ENCODE peak calls at places on chromosome 20, in nine cellular contexts. P is GM20000; S is cardiac muscle cell; Y is substantia nigra; W is keratinocyte; M is mesendoderm; O is RWPE1; N is activated CD4-positive, alpha-beta memory T cell treated with anti-CD3 and anti-CD28 coated beads for 36 hours; F is sciatic nerve. T is an unnamed sample.

GRCh38 chr20:19726126-19726525 is 31.9 kb upstream of the RIN2 start:
- DNase-seq in W (no peak), P (no peak), O (peak), F (no peak), S (peak), N (no peak), Y (no peak), M (no peak), T (no peak)

GRCh38 chr20:57508381-57508780 is 16.6 kb downstream of the CTCFL start:
- DNase-seq in N (no peak), W (no peak), F (no peak), P (no peak), Y (no peak), M (no peak), O (no peak), S (no peak), T (no peak)

GRCh38 chr20:12063106-12063505 is 145.4 kb downstream of the BTBD3 start:
- DNase-seq in F (no peak), O (no peak), P (no peak), W (no peak), N (no peak), S (no peak), Y (no peak), M (no peak), T (no peak)

GRCh38 chr20:37886851-37887297 is 16.1 kb upstream of the VSTM2L start:
- DNase-seq in W (no peak), O (no peak), Y (no peak), P (no peak), N (no peak), F (no peak), S (peak), M (no peak), T (peak)

GRCh38 chr20:44039147-44039546 is 124.5 kb downstream of the TOX2 start:
- DNase-seq in M (no peak), N (no peak), W (no peak), O (no peak), P (no peak), S (no peak), Y (no peak), F (no peak), T (no peak)

GRCh38 chr20:25361287-25361683 is 29.4 kb downstream of the ABHD12 start:
- DNase-seq in F (no peak), O (no peak), Y (no peak), N (no peak), S (peak), W (no peak), P (no peak), M (peak), T (no peak)

GRCh38 chr20:19004975-19005374 is 191.4 kb downstream of the SCP2D1 start:
- DNase-seq in N (no peak), M (no peak), O (no peak), S (no peak), P (no peak), W (no peak), Y (no peak), F (no peak), T (no peak)

GRCh38 chr20:6058684-6059295 is 4.9 kb upstream of the LRRN4 start:
- DNase-seq in O (no peak), Y (no peak), F (no peak), W (no peak), S (peak), M (peak), P (no peak), N (no peak), T (peak)

GRCh38 chr20:58150772-58151171 is 77.7 kb downstream of the ANKRD60 start:
- DNase-seq in M (peak), W (no peak), N (no peak), Y (no peak), P (no peak), O (no peak), S (no peak), F (no peak), T (no peak)

GRCh38 chr20:46572181-46572580 is 21.7 kb upstream of the OCSTAMP start:
- DNase-seq in W (no peak), O (no peak), N (no peak), F (peak), Y (peak), S (peak), M (no peak), P (no peak), T (peak)

GRCh38 chr20:17543531-17543961 is 12.4 kb upstream of the BFSP1 start:
- DNase-seq in W (no peak), O (no peak), P (no peak), Y (no peak), F (no peak), S (peak), M (no peak), N (no peak), T (no peak)

GRCh38 chr20:50916257-50916656 is 15.0 kb downstream of the ADNP start:
- DNase-seq in Y (no peak), F (no peak), O (peak), W (peak), P (no peak), M (peak), N (no peak), S (peak), T (no peak)

GRCh38 chr20:59253779-59254319 is 46.6 kb upstream of the EDN3 start:
- DNase-seq in S (no peak), M (peak), O (peak), N (peak), P (no peak), Y (no peak), W (no peak), F (no peak), T (no peak)

GRCh38 chr20:35992713-35993335 is 24.4 kb downstream of the CNBD2 start:
- DNase-seq in M (peak), N (peak), F (no peak), S (peak), O (peak), Y (no peak), W (no peak), P (peak), T (peak)

GRCh38 chr20:36666181-36666740 is 20.3 kb upstream of the SLA2 start:
- DNase-seq in F (no peak), S (peak), Y (no peak), O (no peak), P (no peak), W (no peak), M (peak), N (no peak), T (no peak)

GRCh38 chr20:22490287-22491187 is 93.8 kb downstream of the FOXA2 start:
- DNase-seq in W (no peak), M (peak), F (no peak), O (peak), Y (no peak), N (no peak), P (no peak), S (peak), T (peak)

GRCh38 chr20:56358600-56359211 is at the start of gene FAM210B:
- DNase-seq in W (peak), S (peak), F (peak), N (peak), O (peak), P (peak), M (peak), Y (peak), T (peak)

GRCh38 chr20:45306431-45306982 is at the start of gene RBPJL:
- DNase-seq in O (peak), N (peak), M (peak), F (no peak), S (peak), P (peak), Y (no peak), W (no peak), T (no peak)

GRCh38 chr20:45918182-45918737 is 6.3 kb upstream of the PLTP start:
- DNase-seq in P (no peak), S (peak), F (no peak), M (no peak), O (no peak), N (no peak), Y (no peak), W (no peak), T (no peak)

GRCh38 chr20:50731930-50732690 is 730 bp downstream of the PARD6B start:
- DNase-seq in F (no peak), Y (no peak), S (no peak), N (peak), M (peak), P (no peak), O (peak), W (no peak), T (no peak)

GRCh38 chr20:1282966-1283365 is 16.9 kb downstream of the SNPH start:
- DNase-seq in S (no peak), N (no peak), O (no peak), M (no peak), P (no peak), Y (no peak), F (no peak), W (no peak), T (no peak)

GRCh38 chr20:39607124-39607523 is 645.0 kb downstream of the DHX35 start:
- DNase-seq in N (no peak), P (no peak), Y (no peak), S (no peak), W (no peak), F (no peak), O (no peak), M (peak), T (no peak)

GRCh38 chr20:37816003-37816402 is 86.9 kb upstream of the VSTM2L start:
- DNase-seq in M (no peak), Y (no peak), P (no peak), N (no peak), W (no peak), F (no peak), O (no peak), S (no peak), T (no peak)

GRCh38 chr20:3745686-3746173 is 13.2 kb downstream of the HSPA12B start:
- DNase-seq in N (no peak), P (no peak), Y (no peak), W (no peak), S (no peak), M (no peak), O (no peak), F (no peak), T (no peak)

GRCh38 chr20:41623625-41624024 is 5.4 kb upstream of the CHD6 start:
- DNase-seq in F (no peak), P (no peak), O (no peak), M (no peak), S (no peak), N (no peak), W (no peak), Y (no peak), T (no peak)

GRCh38 chr20:23773127-23773526 is 22.4 kb upstream of the CST1 start:
- DNase-seq in N (no peak), W (no peak), M (no peak), O (no peak), S (no peak), P (no peak), Y (no peak), F (no peak), T (peak)

GRCh38 chr20:6533321-6533720 is 234.2 kb upstream of the BMP2 start:
- DNase-seq in Y (no peak), O (no peak), S (peak), M (no peak), N (no peak), W (no peak), F (no peak), P (no peak), T (no peak)

GRCh38 chr20:19212524-19213502 is at the start of gene SLC24A3:
- DNase-seq in M (peak), O (peak), Y (no peak), F (peak), W (no peak), S (peak), P (peak), N (peak), T (peak)

GRCh38 chr20:47412073-47412472 is 55.6 kb upstream of the ZMYND8 start:
- DNase-seq in N (no peak), O (no peak), M (no peak), W (no peak), F (no peak), Y (no peak), S (no peak), P (peak), T (no peak)

GRCh38 chr20:21312813-21313471 is 9.8 kb downstream of the XRN2 start:
- DNase-seq in F (no peak), P (no peak), O (no peak), N (no peak), W (no peak), M (no peak), S (no peak), Y (no peak), T (peak)

GRCh38 chr20:50865591-50865990 is 65.6 kb downstream of the ADNP start:
- DNase-seq in S (no peak), P (no peak), Y (no peak), O (no peak), F (no peak), W (no peak), N (no peak), M (no peak), T (peak)

GRCh38 chr20:62881662-62882395 is 20.2 kb upstream of the TCFL5 start:
- DNase-seq in S (no peak), P (no peak), M (no peak), O (no peak), F (no peak), Y (no peak), W (no peak), N (no peak), T (no peak)

GRCh38 chr20:10971096-10971495 is 297.3 kb upstream of the JAG1 start:
- DNase-seq in O (no peak), N (no peak), Y (no peak), F (no peak), S (no peak), M (no peak), W (no peak), P (no peak), T (no peak)

GRCh38 chr20:32792316-32792715 is 27.4 kb upstream of the MAPRE1 start:
- DNase-seq in N (peak), S (peak), F (no peak), M (peak), Y (no peak), P (peak), W (no peak), O (no peak), T (no peak)

GRCh38 chr20:1417273-1417672 is 24.4 kb upstream of the FKBP1A start:
- DNase-seq in P (no peak), S (peak), O (peak), F (no peak), Y (no peak), M (peak), N (no peak), W (peak), T (no peak)

GRCh38 chr20:47317127-47317895 is 39.2 kb downstream of the ZMYND8 start:
- DNase-seq in M (peak), Y (no peak), F (peak), S (peak), W (peak), P (peak), O (peak), N (peak), T (no peak)

T was measured in upper lobe of left lung.